ENCODE peak calls at places on chromosome 12, in five cellular contexts. One of them, this sample, is unnamed.

GRCh38 chr12:53060721-53061276 is 10.9 kb downstream of the TNS2 start:
- DNase-seq in HCEC 1CT: no peak
- DNase-seq in lower leg skin: peak
- DNase-seq in HS-5: no peak
- DNase-seq in stimulated activated CD4-positive, alpha-beta T cell treated with anti-CD3 and anti-CD28 coated beads, Interleukin-4, amount 100 ng/mL, for 1 hour: no peak
- DNase-seq in this sample: peak

GRCh38 chr12:112599871-112600270 is 181.1 kb downstream of the PTPN11 start:
- DNase-seq in HCEC 1CT: peak
- DNase-seq in lower leg skin: no peak
- DNase-seq in HS-5: peak
- DNase-seq in stimulated activated CD4-positive, alpha-beta T cell treated with anti-CD3 and anti-CD28 coated beads, Interleukin-4, amount 100 ng/mL, for 1 hour: no peak
- DNase-seq in this sample: no peak

GRCh38 chr12:27333311-27334009 is 824 bp downstream of the BMAL2 start:
- DNase-seq in HCEC 1CT: no peak
- DNase-seq in lower leg skin: no peak
- DNase-seq in HS-5: no peak
- DNase-seq in stimulated activated CD4-positive, alpha-beta T cell treated with anti-CD3 and anti-CD28 coated beads, Interleukin-4, amount 100 ng/mL, for 1 hour: peak
- DNase-seq in this sample: peak

GRCh38 chr12:47032644-47033043 is 46.8 kb upstream of the PCED1B start:
- DNase-seq in HCEC 1CT: peak
- DNase-seq in lower leg skin: no peak
- DNase-seq in HS-5: no peak
- DNase-seq in stimulated activated CD4-positive, alpha-beta T cell treated with anti-CD3 and anti-CD28 coated beads, Interleukin-4, amount 100 ng/mL, for 1 hour: no peak
- DNase-seq in this sample: no peak

GRCh38 chr12:84599539-84599938 is 313.1 kb downstream of the SLC6A15 start:
- DNase-seq in HCEC 1CT: no peak
- DNase-seq in lower leg skin: no peak
- DNase-seq in HS-5: no peak
- DNase-seq in stimulated activated CD4-positive, alpha-beta T cell treated with anti-CD3 and anti-CD28 coated beads, Interleukin-4, amount 100 ng/mL, for 1 hour: no peak
- DNase-seq in this sample: no peak

GRCh38 chr12:97194551-97194950 is 268.1 kb upstream of the RMST start:
- DNase-seq in HCEC 1CT: no peak
- DNase-seq in lower leg skin: no peak
- DNase-seq in HS-5: no peak
- DNase-seq in stimulated activated CD4-positive, alpha-beta T cell treated with anti-CD3 and anti-CD28 coated beads, Interleukin-4, amount 100 ng/mL, for 1 hour: no peak
- DNase-seq in this sample: no peak

GRCh38 chr12:10986812-10987211 is at the start of gene TAS2R50:
- DNase-seq in HCEC 1CT: no peak
- DNase-seq in lower leg skin: no peak
- DNase-seq in HS-5: no peak
- DNase-seq in stimulated activated CD4-positive, alpha-beta T cell treated with anti-CD3 and anti-CD28 coated beads, Interleukin-4, amount 100 ng/mL, for 1 hour: no peak
- DNase-seq in this sample: no peak

GRCh38 chr12:2163172-2163927 is 110.6 kb downstream of the CACNA1C start:
- DNase-seq in HCEC 1CT: peak
- DNase-seq in lower leg skin: peak
- DNase-seq in HS-5: peak
- DNase-seq in stimulated activated CD4-positive, alpha-beta T cell treated with anti-CD3 and anti-CD28 coated beads, Interleukin-4, amount 100 ng/mL, for 1 hour: no peak
- DNase-seq in this sample: peak

GRCh38 chr12:120818416-120818815 is 85.7 kb downstream of the SPPL3 start:
- DNase-seq in HCEC 1CT: no peak
- DNase-seq in lower leg skin: no peak
- DNase-seq in HS-5: no peak
- DNase-seq in stimulated activated CD4-positive, alpha-beta T cell treated with anti-CD3 and anti-CD28 coated beads, Interleukin-4, amount 100 ng/mL, for 1 hour: no peak
- DNase-seq in this sample: no peak

GRCh38 chr12:52903285-52903854 is 1.5 kb downstream of the KRT8 start:
- DNase-seq in HCEC 1CT: no peak
- DNase-seq in lower leg skin: peak
- DNase-seq in HS-5: no peak
- DNase-seq in stimulated activated CD4-positive, alpha-beta T cell treated with anti-CD3 and anti-CD28 coated beads, Interleukin-4, amount 100 ng/mL, for 1 hour: peak
- DNase-seq in this sample: peak

GRCh38 chr12:56377310-56377988 is 14.8 kb upstream of the APOF start:
- DNase-seq in HCEC 1CT: peak
- DNase-seq in lower leg skin: no peak
- DNase-seq in HS-5: no peak
- DNase-seq in stimulated activated CD4-positive, alpha-beta T cell treated with anti-CD3 and anti-CD28 coated beads, Interleukin-4, amount 100 ng/mL, for 1 hour: no peak
- DNase-seq in this sample: no peak

GRCh38 chr12:67645126-67645525 is 3.4 kb upstream of the DYRK2 start:
- DNase-seq in HCEC 1CT: no peak
- DNase-seq in lower leg skin: no peak
- DNase-seq in HS-5: no peak
- DNase-seq in stimulated activated CD4-positive, alpha-beta T cell treated with anti-CD3 and anti-CD28 coated beads, Interleukin-4, amount 100 ng/mL, for 1 hour: no peak
- DNase-seq in this sample: no peak

GRCh38 chr12:109475993-109476806 is 900 bp downstream of the KCTD10 start:
- DNase-seq in HCEC 1CT: no peak
- DNase-seq in lower leg skin: no peak
- DNase-seq in HS-5: no peak
- DNase-seq in stimulated activated CD4-positive, alpha-beta T cell treated with anti-CD3 and anti-CD28 coated beads, Interleukin-4, amount 100 ng/mL, for 1 hour: no peak
- DNase-seq in this sample: no peak

GRCh38 chr12:115199831-115200230 is 515.9 kb upstream of the TBX3 start:
- DNase-seq in HCEC 1CT: peak
- DNase-seq in lower leg skin: no peak
- DNase-seq in HS-5: no peak
- DNase-seq in stimulated activated CD4-positive, alpha-beta T cell treated with anti-CD3 and anti-CD28 coated beads, Interleukin-4, amount 100 ng/mL, for 1 hour: no peak
- DNase-seq in this sample: no peak

GRCh38 chr12:56120158-56120846 is 2.2 kb downstream of the ZC3H10 start:
- DNase-seq in HCEC 1CT: no peak
- DNase-seq in lower leg skin: no peak
- DNase-seq in HS-5: no peak
- DNase-seq in stimulated activated CD4-positive, alpha-beta T cell treated with anti-CD3 and anti-CD28 coated beads, Interleukin-4, amount 100 ng/mL, for 1 hour: no peak
- DNase-seq in this sample: peak

GRCh38 chr12:107288414-107289125 is 195.2 kb upstream of the CRY1 start:
- DNase-seq in HCEC 1CT: no peak
- DNase-seq in lower leg skin: no peak
- DNase-seq in HS-5: no peak
- DNase-seq in stimulated activated CD4-positive, alpha-beta T cell treated with anti-CD3 and anti-CD28 coated beads, Interleukin-4, amount 100 ng/mL, for 1 hour: no peak
- DNase-seq in this sample: no peak

GRCh38 chr12:51923506-51924365 is 16.4 kb downstream of the ACVRL1 start:
- DNase-seq in HCEC 1CT: peak
- DNase-seq in lower leg skin: peak
- DNase-seq in HS-5: no peak
- DNase-seq in stimulated activated CD4-positive, alpha-beta T cell treated with anti-CD3 and anti-CD28 coated beads, Interleukin-4, amount 100 ng/mL, for 1 hour: peak
- DNase-seq in this sample: peak

GRCh38 chr12:120962487-120963054 is 15.8 kb upstream of the HNF1A start:
- DNase-seq in HCEC 1CT: peak
- DNase-seq in lower leg skin: no peak
- DNase-seq in HS-5: peak
- DNase-seq in stimulated activated CD4-positive, alpha-beta T cell treated with anti-CD3 and anti-CD28 coated beads, Interleukin-4, amount 100 ng/mL, for 1 hour: no peak
- DNase-seq in this sample: no peak

GRCh38 chr12:12017798-12018197 is 52.9 kb upstream of the BCL2L14 start:
- DNase-seq in HCEC 1CT: no peak
- DNase-seq in lower leg skin: no peak
- DNase-seq in HS-5: no peak
- DNase-seq in stimulated activated CD4-positive, alpha-beta T cell treated with anti-CD3 and anti-CD28 coated beads, Interleukin-4, amount 100 ng/mL, for 1 hour: no peak
- DNase-seq in this sample: no peak

GRCh38 chr12:29024117-29024516 is 125.0 kb upstream of the FAR2 start:
- DNase-seq in HCEC 1CT: peak
- DNase-seq in lower leg skin: no peak
- DNase-seq in HS-5: no peak
- DNase-seq in stimulated activated CD4-positive, alpha-beta T cell treated with anti-CD3 and anti-CD28 coated beads, Interleukin-4, amount 100 ng/mL, for 1 hour: no peak
- DNase-seq in this sample: no peak

GRCh38 chr12:3898751-3899150 is 25.6 kb upstream of the PARP11 start:
- DNase-seq in HCEC 1CT: no peak
- DNase-seq in lower leg skin: no peak
- DNase-seq in HS-5: no peak
- DNase-seq in stimulated activated CD4-positive, alpha-beta T cell treated with anti-CD3 and anti-CD28 coated beads, Interleukin-4, amount 100 ng/mL, for 1 hour: no peak
- DNase-seq in this sample: no peak

GRCh38 chr12:68259318-68259940 is 6.0 kb upstream of the IL22 start:
- DNase-seq in HCEC 1CT: peak
- DNase-seq in lower leg skin: no peak
- DNase-seq in HS-5: peak
- DNase-seq in stimulated activated CD4-positive, alpha-beta T cell treated with anti-CD3 and anti-CD28 coated beads, Interleukin-4, amount 100 ng/mL, for 1 hour: no peak
- DNase-seq in this sample: no peak

GRCh38 chr12:49582201-49582600 is 14.3 kb upstream of the MCRS1 start:
- DNase-seq in HCEC 1CT: no peak
- DNase-seq in lower leg skin: no peak
- DNase-seq in HS-5: no peak
- DNase-seq in stimulated activated CD4-positive, alpha-beta T cell treated with anti-CD3 and anti-CD28 coated beads, Interleukin-4, amount 100 ng/mL, for 1 hour: no peak
- DNase-seq in this sample: no peak